ENCODE peak calls at places on chromosomes 4 and X, in eight cellular contexts. G, W, X, B, L, N, O and R are unnamed samples.

GRCh38 chrX:74535211-74535621 is 79.2 kb downstream of the RLIM start:
- DNase-seq in G (no peak), W (peak; percentile 12), X (peak; percentile 4), B (no peak), L (no peak), N (no peak), O (peak; percentile 70), R (no peak)

GRCh38 chr4:92012899-92013867 is 290.6 kb upstream of the GRID2 start:
- DNase-seq in G (no peak), W (no peak), X (peak; percentile 21), B (no peak), L (no peak), N (no peak), O (no peak), R (no peak)

GRCh38 chr4:152578670-152579069 is 42.8 kb upstream of the FBXW7 start:
- DNase-seq in G (no peak), W (no peak), X (no peak), B (no peak), L (no peak), N (no peak), O (no peak), R (no peak)

GRCh38 chr4:169366821-169367220 is 96.1 kb upstream of the SH3RF1 start:
- DNase-seq in G (no peak), W (no peak), X (no peak), B (no peak), L (no peak), N (no peak), O (no peak), R (no peak)

GRCh38 chrX:19867411-19867732 is 20.0 kb downstream of the SH3KBP1 start:
- DNase-seq in G (no peak), W (no peak), X (no peak), B (no peak), L (no peak), N (no peak), O (peak; percentile 65), R (no peak)

GRCh38 chr4:150769235-150769634 is 187.3 kb downstream of the MAB21L2 start:
- DNase-seq in G (no peak), W (no peak), X (no peak), B (no peak), L (no peak), N (no peak), O (peak; percentile 72), R (no peak)

GRCh38 chr4:154604696-154605200 is 7.7 kb downstream of the FGG start:
- DNase-seq in G (no peak), W (no peak), X (no peak), B (no peak), L (no peak), N (no peak), O (no peak), R (no peak)

GRCh38 chrX:29478336-29479069 is 736.9 kb upstream of the MAGEB2 start:
- DNase-seq in G (no peak), W (no peak), X (peak; percentile 36), B (no peak), L (no peak), N (no peak), O (peak; percentile 18), R (no peak)

GRCh38 chr4:39655866-39656265 is 17.2 kb upstream of the SMIM14 start:
- DNase-seq in G (no peak), W (no peak), X (no peak), B (no peak), L (no peak), N (no peak), O (no peak), R (peak; percentile 78)